ENCODE peak calls at places on chromosome X, in four cellular contexts. One of them, this sample, is unnamed.

GRCh38 chrX:31706456-31706855 is 634.6 kb upstream of the FTHL17 start:
- DNase-seq in GM12878: no peak
- DNase-seq in IMR-90: no peak
- DNase-seq in K562: no peak
- DNase-seq in this sample: no peak

GRCh38 chrX:46376246-46376885 is 168.9 kb downstream of the ZNF674 start:
- DNase-seq in IMR-90: peak; percentile 48
- DNase-seq in GM12878: no peak
- DNase-seq in K562: peak; percentile 3
- DNase-seq in this sample: peak; percentile 80

GRCh38 chrX:105829006-105829405 is 6.7 kb downstream of the NRK start:
- DNase-seq in K562: no peak
- DNase-seq in GM12878: no peak
- DNase-seq in IMR-90: peak; percentile 4
- DNase-seq in this sample: peak; percentile 21

GRCh38 chrX:34584781-34585180 is 72.3 kb downstream of the TMEM47 start:
- DNase-seq in GM12878: no peak
- DNase-seq in K562: no peak
- DNase-seq in IMR-90: no peak
- DNase-seq in this sample: peak; percentile 74

GRCh38 chrX:372856-373640 is 13.7 kb downstream of the PPP2R3B start:
- DNase-seq in IMR-90: peak; percentile 44
- DNase-seq in K562: no peak
- DNase-seq in GM12878: no peak
- DNase-seq in this sample: no peak

GRCh38 chrX:7876957-7877356 is 34.0 kb downstream of the VCX start:
- DNase-seq in GM12878: no peak
- DNase-seq in IMR-90: no peak
- DNase-seq in K562: no peak
- DNase-seq in this sample: no peak

GRCh38 chrX:125620715-125621587 is 301.3 kb downstream of the TEX13C start:
- DNase-seq in GM12878: no peak
- DNase-seq in IMR-90: no peak
- DNase-seq in K562: no peak
- DNase-seq in this sample: no peak

GRCh38 chrX:123121241-123121640 is 62.8 kb upstream of the GRIA3 start:
- DNase-seq in IMR-90: no peak
- DNase-seq in GM12878: no peak
- DNase-seq in K562: no peak
- DNase-seq in this sample: no peak

GRCh38 chrX:49040376-49040955 is 2.7 kb downstream of the TFE3 start:
- DNase-seq in K562: no peak
- DNase-seq in GM12878: no peak
- DNase-seq in IMR-90: peak; percentile 25
- DNase-seq in this sample: peak; percentile 30

GRCh38 chrX:107628662-107629532 is 587 bp downstream of the PRPS1 start:
- DNase-seq in GM12878: no peak
- DNase-seq in K562: peak; percentile 50
- DNase-seq in IMR-90: peak; percentile 6
- DNase-seq in this sample: peak; percentile 26

GRCh38 chrX:29531336-29531735 is 684.0 kb upstream of the MAGEB2 start:
- DNase-seq in GM12878: peak; percentile 37
- DNase-seq in IMR-90: no peak
- DNase-seq in K562: no peak
- DNase-seq in this sample: no peak

GRCh38 chrX:56572975-56573374 is 9.5 kb downstream of the UBQLN2 start:
- DNase-seq in K562: no peak
- DNase-seq in IMR-90: no peak
- DNase-seq in GM12878: no peak
- DNase-seq in this sample: no peak

GRCh38 chrX:40406330-40406859 is 174.4 kb upstream of the ATP6AP2 start:
- DNase-seq in IMR-90: no peak
- DNase-seq in GM12878: no peak
- DNase-seq in K562: no peak
- DNase-seq in this sample: no peak

GRCh38 chrX:276588-277171 is 4.5 kb upstream of the PLCXD1 start:
- DNase-seq in K562: peak; percentile 27
- DNase-seq in GM12878: no peak
- DNase-seq in IMR-90: peak; percentile 76
- DNase-seq in this sample: no peak

GRCh38 chrX:139801397-139801813 is 93.4 kb upstream of the MCF2 start:
- DNase-seq in K562: no peak
- DNase-seq in IMR-90: no peak
- DNase-seq in GM12878: no peak
- DNase-seq in this sample: no peak

GRCh38 chrX:41164469-41164868 is 79.2 kb downstream of the USP9X start:
- DNase-seq in IMR-90: no peak
- DNase-seq in GM12878: no peak
- DNase-seq in K562: no peak
- DNase-seq in this sample: no peak

GRCh38 chrX:104432321-104432720 is 133.7 kb upstream of the IL1RAPL2 start:
- DNase-seq in K562: no peak
- DNase-seq in IMR-90: no peak
- DNase-seq in GM12878: no peak
- DNase-seq in this sample: no peak

GRCh38 chrX:135740683-135741149 is 27.3 kb downstream of the CT45A3 start:
- DNase-seq in K562: peak; percentile 71
- DNase-seq in IMR-90: no peak
- DNase-seq in GM12878: no peak
- DNase-seq in this sample: peak; percentile 6

GRCh38 chrX:15497865-15498264 is 2.7 kb upstream of the BMX start:
- DNase-seq in GM12878: no peak
- DNase-seq in IMR-90: peak; percentile 33
- DNase-seq in K562: peak; percentile 82
- DNase-seq in this sample: peak; percentile 79

GRCh38 chrX:26295425-26295824 is 79.5 kb downstream of the MAGEB5 start:
- DNase-seq in K562: no peak
- DNase-seq in GM12878: no peak
- DNase-seq in IMR-90: no peak
- DNase-seq in this sample: peak; percentile 28

GRCh38 chrX:93673869-93674271 is at the start of gene FAM133A:
- DNase-seq in K562: no peak
- DNase-seq in IMR-90: peak; percentile 4
- DNase-seq in GM12878: no peak
- DNase-seq in this sample: no peak

GRCh38 chrX:140664939-140665338 is 44.6 kb upstream of the LINC00632 start:
- DNase-seq in IMR-90: peak; percentile 18
- DNase-seq in K562: no peak
- DNase-seq in GM12878: no peak
- DNase-seq in this sample: no peak

GRCh38 chrX:29478336-29479069 is 736.9 kb upstream of the MAGEB2 start:
- DNase-seq in IMR-90: peak; percentile 26
- DNase-seq in K562: peak; percentile 3
- DNase-seq in GM12878: peak; percentile 51
- DNase-seq in this sample: peak; percentile 24

GRCh38 chrX:41449615-41450014 is 2.5 kb downstream of the NYX start:
- DNase-seq in GM12878: no peak
- DNase-seq in K562: no peak
- DNase-seq in IMR-90: peak; percentile 24
- DNase-seq in this sample: peak; percentile 6

GRCh38 chrX:115625577-115626301 is 64.8 kb downstream of the PLS3 start:
- DNase-seq in IMR-90: peak; percentile 57
- DNase-seq in GM12878: no peak
- DNase-seq in K562: no peak
- DNase-seq in this sample: peak; percentile 28

GRCh38 chrX:1322393-1322792 is 14.2 kb upstream of the IL3RA start:
- DNase-seq in K562: no peak
- DNase-seq in GM12878: no peak
- DNase-seq in IMR-90: no peak
- DNase-seq in this sample: no peak

GRCh38 chrX:155857561-155857960 is 23.6 kb upstream of the VAMP7 start:
- DNase-seq in IMR-90: no peak
- DNase-seq in GM12878: no peak
- DNase-seq in K562: peak; percentile 13
- DNase-seq in this sample: no peak

GRCh38 chrX:552496-552895 is 78.1 kb upstream of the SHOX start:
- DNase-seq in K562: no peak
- DNase-seq in GM12878: no peak
- DNase-seq in IMR-90: no peak
- DNase-seq in this sample: no peak

GRCh38 chrX:16511776-16512400 is 138.1 kb upstream of the S100G start:
- DNase-seq in IMR-90: peak; percentile 25
- DNase-seq in K562: no peak
- DNase-seq in GM12878: no peak
- DNase-seq in this sample: peak; percentile 39

GRCh38 chrX:37959212-37960021 is 46.9 kb upstream of the SYTL5 start:
- DNase-seq in GM12878: no peak
- DNase-seq in IMR-90: no peak
- DNase-seq in K562: no peak
- DNase-seq in this sample: no peak

GRCh38 chrX:123330229-123330942 is 146.3 kb downstream of the GRIA3 start:
- DNase-seq in GM12878: no peak
- DNase-seq in K562: no peak
- DNase-seq in IMR-90: no peak
- DNase-seq in this sample: no peak

GRCh38 chrX:129695535-129695934 is 40.8 kb upstream of the APLN start:
- DNase-seq in K562: no peak
- DNase-seq in IMR-90: no peak
- DNase-seq in GM12878: no peak
- DNase-seq in this sample: no peak

GRCh38 chrX:129698150-129698549 is 40.6 kb upstream of the XPNPEP2 start:
- DNase-seq in GM12878: no peak
- DNase-seq in IMR-90: no peak
- DNase-seq in K562: no peak
- DNase-seq in this sample: no peak

GRCh38 chrX:129695937-129696336 is 41.2 kb upstream of the APLN start:
- DNase-seq in K562: no peak
- DNase-seq in GM12878: no peak
- DNase-seq in IMR-90: no peak
- DNase-seq in this sample: no peak

GRCh38 chrX:129697204-129697829 is 41.5 kb upstream of the XPNPEP2 start:
- DNase-seq in GM12878: no peak
- DNase-seq in IMR-90: no peak
- DNase-seq in K562: no peak
- DNase-seq in this sample: no peak

GRCh38 chrX:129696463-129697155 is 41.9 kb upstream of the APLN start:
- DNase-seq in K562: no peak
- DNase-seq in GM12878: no peak
- DNase-seq in IMR-90: no peak
- DNase-seq in this sample: no peak
- TF ChIP-seq FOS in K562: no peak
- TF ChIP-seq FOS in GM12878: no peak
- TF ChIP-seq FOS in IMR-90: no peak
- TF ChIP-seq FOS in this sample: no peak

GRCh38 chrX:71252221-71252620 is 1.7 kb downstream of the ZMYM3 start:
- DNase-seq in GM12878: no peak
- DNase-seq in IMR-90: no peak
- DNase-seq in K562: no peak
- DNase-seq in this sample: no peak
- TF ChIP-seq FOS in GM12878: no peak
- TF ChIP-seq FOS in IMR-90: no peak
- TF ChIP-seq FOS in K562: no peak
- TF ChIP-seq FOS in this sample: no peak

GRCh38 chrX:44456685-44457084 is 86.0 kb downstream of the FUNDC1 start:
- DNase-seq in IMR-90: no peak
- DNase-seq in K562: no peak
- DNase-seq in GM12878: no peak
- DNase-seq in this sample: no peak

GRCh38 chrX:44447214-44447613 is 95.4 kb downstream of the FUNDC1 start:
- DNase-seq in GM12878: no peak
- DNase-seq in IMR-90: no peak
- DNase-seq in K562: no peak
- DNase-seq in this sample: no peak

GRCh38 chrX:44451056-44451455 is 91.6 kb downstream of the FUNDC1 start:
- DNase-seq in GM12878: no peak
- DNase-seq in K562: no peak
- DNase-seq in IMR-90: no peak
- DNase-seq in this sample: no peak
- TF ChIP-seq FOS in GM12878: no peak
- TF ChIP-seq FOS in K562: no peak
- TF ChIP-seq FOS in IMR-90: no peak
- TF ChIP-seq FOS in this sample: no peak

GRCh38 chrX:153495362-153495751 is 577 bp downstream of the BGN start:
- DNase-seq in IMR-90: peak; percentile 37
- DNase-seq in GM12878: no peak
- DNase-seq in K562: no peak
- DNase-seq in this sample: no peak
- TF ChIP-seq FOS in IMR-90: no peak
- TF ChIP-seq FOS in GM12878: no peak
- TF ChIP-seq FOS in K562: no peak
- TF ChIP-seq FOS in this sample: no peak

GRCh38 chrX:55026840-55027239 is 3.9 kb downstream of the ALAS2 start:
- DNase-seq in GM12878: no peak
- DNase-seq in IMR-90: no peak
- DNase-seq in K562: no peak
- DNase-seq in this sample: no peak

GRCh38 chrX:55030490-55031285 is at the start of gene ALAS2:
- DNase-seq in K562: peak; percentile 38
- DNase-seq in GM12878: no peak
- DNase-seq in IMR-90: no peak
- DNase-seq in this sample: no peak

GRCh38 chrX:55028040-55028439 is 2.7 kb downstream of the ALAS2 start:
- DNase-seq in IMR-90: no peak
- DNase-seq in K562: peak; percentile 86
- DNase-seq in GM12878: no peak
- DNase-seq in this sample: no peak

GRCh38 chrX:55026143-55026542 is 4.6 kb downstream of the ALAS2 start:
- DNase-seq in IMR-90: peak; percentile 2
- DNase-seq in GM12878: no peak
- DNase-seq in K562: no peak
- DNase-seq in this sample: no peak
- TF ChIP-seq FOS in IMR-90: no peak
- TF ChIP-seq FOS in GM12878: no peak
- TF ChIP-seq FOS in K562: no peak
- TF ChIP-seq FOS in this sample: no peak

GRCh38 chrX:43655961-43656494 is at the start of gene MAOA:
- DNase-seq in IMR-90: no peak
- DNase-seq in K562: no peak
- DNase-seq in GM12878: no peak
- DNase-seq in this sample: peak; percentile 59
- TF ChIP-seq FOS in IMR-90: no peak
- TF ChIP-seq FOS in K562: no peak
- TF ChIP-seq FOS in GM12878: no peak
- TF ChIP-seq FOS in this sample: no peak

GRCh38 chrX:12441376-12442128 is 303.3 kb downstream of the FRMPD4 start:
- DNase-seq in IMR-90: peak; percentile 87
- DNase-seq in GM12878: no peak
- DNase-seq in K562: no peak
- DNase-seq in this sample: no peak
- TF ChIP-seq FOS in IMR-90: peak; percentile 6
- TF ChIP-seq FOS in GM12878: no peak
- TF ChIP-seq FOS in K562: no peak
- TF ChIP-seq FOS in this sample: no peak

DNA sequence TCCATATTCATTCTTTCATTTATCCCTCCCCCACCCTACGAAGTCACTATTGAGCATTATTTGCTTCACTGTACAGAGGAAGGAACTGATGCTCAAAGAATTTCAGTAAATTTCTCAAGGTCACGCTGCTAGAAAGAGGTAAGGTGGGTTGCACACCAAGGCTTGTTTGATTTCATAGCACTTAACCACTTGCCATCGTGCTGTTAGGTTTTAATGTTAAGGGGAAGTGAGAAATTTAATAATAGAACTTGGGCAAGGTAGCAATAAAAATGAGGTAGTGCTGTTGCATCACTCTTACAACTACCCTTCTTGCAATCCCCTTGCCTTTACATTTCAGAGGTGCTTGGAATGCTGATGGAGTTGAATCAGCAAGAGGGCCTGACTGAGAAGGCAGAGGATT is 343.1 kb downstream of the MID1IP1 start:
- DNase-seq in IMR-90: no peak
- DNase-seq in K562: no peak
- DNase-seq in GM12878: no peak
- DNase-seq in this sample: no peak
- TF ChIP-seq FOS in IMR-90: no peak
- TF ChIP-seq FOS in K562: no peak
- TF ChIP-seq FOS in GM12878: no peak
- TF ChIP-seq FOS in this sample: no peak